ENCODE peak calls at places on chromosomes 16 and 17, in six cellular contexts. I is heart right ventricle, E is foreskin fibroblast, K is mucosa of descending colon, W is PC-3, S is OCI-LY7. J is an unnamed sample.

GRCh38 chr16:81618661-81619060 is 160.4 kb upstream of the PLCG2 start:
- DNase-seq in I (no peak), K (no peak), E (no peak), W (no peak), S (no peak), J (no peak)

GRCh38 chr16:89123001-89123830 is 29.6 kb downstream of the ACSF3 start:
- DNase-seq in W (no peak), K (peak; percentile 42), S (no peak), I (no peak), E (no peak), J (peak; percentile 9)

GRCh38 chr16:48317614-48318013 is 67.6 kb downstream of the SIAH1 start:
- DNase-seq in W (peak; percentile 65), S (no peak), I (no peak), K (no peak), E (peak; percentile 48), J (peak; percentile 43)

GRCh38 chr16:67000384-67001158 is 12.2 kb downstream of the CES4A start:
- DNase-seq in I (peak; percentile 22), S (peak; percentile 48), E (peak; percentile 66), W (peak; percentile 41), K (peak; percentile 77), J (peak; percentile 40)

GRCh38 chr17:68561319-68561718 is 39.8 kb downstream of the FAM20A start:
- DNase-seq in S (no peak), E (no peak), K (no peak), I (no peak), W (no peak), J (no peak)

GRCh38 chr17:5020502-5021023 is 14.7 kb downstream of the SLC52A1 start:
- DNase-seq in E (no peak), S (no peak), I (no peak), W (no peak), K (no peak), J (no peak)

GRCh38 chr17:10059684-10060211 is 138.7 kb downstream of the GAS7 start:
- DNase-seq in S (no peak), E (no peak), I (peak; percentile 70), K (no peak), W (no peak), J (no peak)

GRCh38 chr16:72788269-72788809 is 259.6 kb downstream of the ZFHX3 start:
- DNase-seq in K (no peak), I (no peak), E (no peak), W (no peak), S (no peak), J (no peak)

GRCh38 chr17:79840204-79840988 is 1.2 kb upstream of the CBX4 start:
- DNase-seq in W (no peak), S (no peak), E (peak; percentile 71), K (peak; percentile 75), I (peak; percentile 52), J (peak; percentile 48)

GRCh38 chr17:14904406-14904805 is 360.7 kb downstream of the PMP22 start:
- DNase-seq in K (no peak), I (no peak), W (no peak), S (no peak), E (no peak), J (no peak)

GRCh38 chr17:10077561-10078299 is 120.7 kb downstream of the GAS7 start:
- DNase-seq in S (no peak), K (no peak), W (no peak), E (no peak), I (no peak), J (no peak)

GRCh38 chr17:35291802-35292201 is 48.9 kb downstream of the SLFN5 start:
- DNase-seq in K (no peak), S (no peak), E (peak; percentile 78), W (peak; percentile 16), I (no peak), J (peak; percentile 43)

GRCh38 chr17:71765437-71765836 is 355.4 kb upstream of the SOX9 start:
- DNase-seq in E (no peak), K (no peak), W (no peak), I (no peak), S (no peak), J (no peak)

GRCh38 chr17:71759422-71760060 is 361.3 kb upstream of the SOX9 start:
- DNase-seq in E (no peak), K (no peak), S (no peak), I (no peak), W (no peak), J (no peak)

GRCh38 chr17:71760062-71760720 is 360.6 kb upstream of the SOX9 start:
- DNase-seq in I (no peak), S (no peak), W (peak; percentile 93), E (peak; percentile 4), K (no peak), J (peak; percentile 78)

GRCh38 chr17:71762526-71762925 is 358.3 kb upstream of the SOX9 start:
- DNase-seq in W (no peak), E (no peak), I (no peak), S (no peak), K (no peak), J (no peak)

DNA sequence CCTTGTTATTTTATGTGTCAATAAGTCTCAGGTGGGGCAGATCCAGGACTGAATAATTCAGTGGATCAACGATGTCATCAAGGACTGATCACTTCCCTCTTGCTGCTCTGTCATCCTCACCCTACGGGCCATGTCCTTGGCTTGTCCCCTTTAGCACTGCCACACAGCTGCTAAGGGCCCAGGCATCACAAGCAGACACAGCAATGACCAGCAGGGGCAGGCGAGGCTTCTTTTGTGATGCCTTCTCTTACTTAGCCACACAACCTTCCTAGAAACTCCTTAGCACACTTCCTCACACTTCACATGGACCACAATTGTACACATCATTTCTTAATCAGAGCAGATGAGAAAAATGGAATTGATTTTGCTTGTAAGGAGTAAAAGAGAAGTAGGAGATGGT is 356.3 kb upstream of the SOX9 start:
- DNase-seq in S (peak; percentile 37), W (peak; percentile 53), E (no peak), K (no peak), I (peak; percentile 9), J (peak; percentile 41)
- TF ChIP-seq CTCF in S (peak; percentile 71), W (peak; percentile 71), E (no peak), K (no peak), I (peak; percentile 20), J (peak; percentile 54)

DNA sequence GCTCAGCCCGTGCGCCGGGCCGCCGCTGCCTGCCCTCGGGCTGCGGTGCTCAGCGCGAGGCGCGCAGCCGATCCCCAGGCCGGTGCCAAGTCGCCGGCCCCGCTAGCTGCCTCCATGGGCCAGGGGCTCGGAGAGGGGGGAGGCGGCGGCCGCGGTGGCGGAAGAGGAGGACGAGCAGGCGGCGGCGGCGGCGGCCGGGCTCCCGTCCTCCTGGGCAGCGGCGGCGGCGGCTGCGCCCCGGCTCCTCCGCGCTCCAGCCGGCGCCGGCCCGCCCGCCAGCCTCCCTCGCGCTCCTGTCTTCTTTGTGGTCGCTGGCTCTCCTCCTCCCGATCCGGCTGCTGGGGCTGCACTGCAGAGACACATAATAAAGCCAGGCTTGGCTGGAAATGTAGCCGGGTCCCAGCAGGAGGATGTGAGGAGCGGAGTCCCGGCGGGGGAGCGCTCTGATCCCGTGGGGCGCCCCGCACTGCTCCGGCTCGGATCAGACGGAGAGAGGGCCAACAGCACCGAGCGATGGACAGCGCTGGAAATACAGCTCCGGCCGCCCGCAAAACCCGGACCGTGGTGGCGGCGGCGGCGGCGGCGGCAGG is 924 bp upstream of the ZNF423 start:
- DNase-seq in K (peak; percentile 85), I (peak; percentile 87), S (peak; percentile 20), W (peak; percentile 21), E (peak; percentile 90), J (peak; percentile 73)
- H3K4me3 ChIP-seq in K (peak overlapping the region; percentile 22), I (peak overlapping the region; percentile 72), S (peak overlapping the region; percentile 37), W (peak overlapping the region; percentile 57), E (peak overlapping the region; percentile 59), J (peak overlapping the region; percentile 37)

GRCh38 chr16:35188288-35189155 is 1729.1 kb downstream of the TP53TG3F start:
- DNase-seq in S (peak; percentile 1), W (no peak), E (no peak), K (peak; percentile 12), I (no peak), J (peak; percentile 40)
- TF ChIP-seq CTCF in S (peak; percentile 43), W (no peak), E (no peak), K (no peak), I (no peak), J (no peak)

DNA sequence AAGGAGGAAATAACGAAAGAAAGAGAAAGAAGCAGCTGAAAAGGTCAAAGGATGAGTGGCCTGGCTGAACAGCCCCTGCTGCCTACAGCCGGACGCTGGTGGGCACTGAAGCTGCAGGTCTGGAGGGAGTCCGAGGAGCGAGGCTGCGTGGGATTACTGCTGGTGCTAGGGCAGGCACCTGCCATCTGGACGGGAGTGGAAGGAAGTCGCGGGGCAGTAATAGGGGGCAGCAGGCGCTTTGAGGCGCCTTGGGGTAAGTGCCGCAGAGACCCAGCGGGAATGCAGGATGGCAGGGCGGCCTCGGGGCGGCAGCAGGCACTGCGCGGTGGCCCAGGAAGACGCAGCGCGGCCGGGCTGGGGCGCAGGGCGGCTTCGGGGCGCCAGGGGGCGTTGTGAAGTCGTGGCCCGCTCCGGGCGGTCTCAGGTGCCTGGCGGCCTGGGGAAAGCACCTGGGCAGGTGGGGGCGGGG is 305 bp upstream of the SCNN1G start:
- DNase-seq in I (peak; percentile 63), S (peak; percentile 81), W (peak; percentile 88), K (peak; percentile 89), E (peak; percentile 85), J (peak; percentile 90)
- H3K4me3 ChIP-seq in I (peak overlapping the region; percentile 44), S (no peak overlapping the region), W (peak overlapping the region; percentile 76), K (no peak overlapping the region), E (no peak overlapping the region), J (peak overlapping the region; percentile 49)

GRCh38 chr16:74029122-74029805 is 267.4 kb upstream of the PSMD7 start:
- DNase-seq in I (no peak), K (no peak), W (no peak), E (no peak), S (no peak), J (no peak)

GRCh38 chr16:74035816-74036215 is 260.8 kb upstream of the PSMD7 start:
- DNase-seq in K (no peak), I (no peak), W (peak; percentile 1), E (peak; percentile 0), S (peak; percentile 4), J (peak; percentile 4)

GRCh38 chr16:74031551-74031950 is 265.1 kb upstream of the PSMD7 start:
- DNase-seq in W (no peak), S (no peak), E (no peak), K (no peak), I (no peak), J (no peak)

GRCh38 chr16:74030000-74030399 is 266.6 kb upstream of the PSMD7 start:
- DNase-seq in I (no peak), W (no peak), S (no peak), E (no peak), K (peak; percentile 61), J (no peak)

DNA sequence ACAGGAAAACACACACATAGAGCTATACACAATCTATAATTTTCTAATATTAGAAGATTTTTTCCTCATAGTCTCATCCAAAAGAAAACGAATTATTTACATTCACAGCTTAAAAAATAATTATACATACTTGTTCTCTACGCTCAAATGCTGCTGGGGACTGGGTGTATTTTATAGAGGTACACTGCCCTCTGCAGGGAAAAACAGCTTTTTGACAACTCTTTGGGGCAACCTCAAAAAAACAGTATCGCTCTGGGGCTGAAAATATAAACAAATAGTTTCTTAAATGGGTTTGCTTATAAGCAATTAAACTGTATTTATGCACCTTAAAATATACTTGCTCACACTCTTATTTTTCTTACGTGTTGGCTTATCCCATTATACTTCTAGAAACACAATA is 261.8 kb upstream of the PSMD7 start:
- DNase-seq in I (no peak), E (peak; percentile 17), W (peak; percentile 36), S (peak; percentile 5), K (no peak), J (peak; percentile 26)
- TF ChIP-seq CTCF in I (peak; percentile 39), E (peak; percentile 42), W (peak; percentile 55), S (peak; percentile 67), K (no peak), J (peak; percentile 28)

GRCh38 chr17:55533611-55534010 is 22.4 kb upstream of the SMIM36 start:
- DNase-seq in E (peak; percentile 26), S (no peak), K (no peak), I (no peak), W (no peak), J (no peak)
- H3K4me3 ChIP-seq in E (no peak overlapping the region), S (no peak overlapping the region), K (no peak overlapping the region), I (no peak overlapping the region), W (no peak overlapping the region), J (no peak overlapping the region)